ENCODE peak calls at places on chromosome 13, in eight cellular contexts. M, B, A, I, O, W, N and R are unnamed samples.
A peak's percentile ranks its signal among the peaks of the same experiment; 100 is the strongest.

GRCh38 chr13:107373551-107373950 is 805.6 kb upstream of the ARGLU1 start:
- DNase-seq in A (peak; percentile 61), M (no peak), N (no peak), B (peak; percentile 91), I (no peak), W (no peak), O (no peak), R (no peak)

GRCh38 chr13:44508562-44509062 is 67.5 kb downstream of the TSC22D1 start:
- DNase-seq in M (no peak), A (no peak), I (no peak), N (no peak), B (no peak), O (no peak), W (no peak), R (no peak)

GRCh38 chr13:92952161-92952560 is 274.4 kb upstream of the GPC6 start:
- DNase-seq in B (no peak), M (no peak), A (no peak), I (no peak), N (no peak), W (no peak), O (no peak), R (no peak)

GRCh38 chr13:41459754-41460111 is 2.4 kb downstream of the RGCC start:
- DNase-seq in A (no peak), N (no peak), B (no peak), W (no peak), M (no peak), I (no peak), O (no peak), R (no peak)

GRCh38 chr13:101416181-101417042 is at the start of gene NALCN:
- DNase-seq in I (no peak), O (peak; percentile 24), W (no peak), M (no peak), N (no peak), B (peak; percentile 24), A (no peak), R (peak; percentile 31)

GRCh38 chr13:72820156-72820897 is 38.4 kb downstream of the PIBF1 start:
- DNase-seq in W (no peak), N (no peak), B (peak; percentile 80), O (no peak), I (no peak), A (no peak), M (no peak), R (no peak)

GRCh38 chr13:101618440-101619187 is 166.1 kb downstream of the ITGBL1 start:
- DNase-seq in I (no peak), B (no peak), M (no peak), A (no peak), O (no peak), N (no peak), W (no peak), R (no peak)

GRCh38 chr13:109162248-109163051 is 533.0 kb downstream of the MYO16 start:
- DNase-seq in N (no peak), O (no peak), A (no peak), I (no peak), M (no peak), W (no peak), B (no peak), R (no peak)

GRCh38 chr13:91355826-91356710 is 8.6 kb downstream of the MIR17HG start:
- DNase-seq in N (no peak), I (no peak), O (no peak), B (no peak), W (no peak), A (no peak), M (no peak), R (no peak)

GRCh38 chr13:102580552-102581169 is 16.1 kb upstream of the TPP2 start:
- DNase-seq in N (no peak), B (peak; percentile 73), W (no peak), A (no peak), O (peak; percentile 65), M (no peak), I (no peak), R (no peak)

GRCh38 chr13:93270769-93271753 is 44.5 kb downstream of the GPC6 start:
- DNase-seq in A (no peak), O (peak; percentile 22), B (no peak), N (no peak), M (no peak), I (no peak), W (no peak), R (no peak)

GRCh38 chr13:35131471-35131870 is 189.4 kb downstream of the NBEA start:
- DNase-seq in A (no peak), N (no peak), I (no peak), M (no peak), O (no peak), W (no peak), B (no peak), R (no peak)

GRCh38 chr13:40406405-40407138 is 259.9 kb downstream of the FOXO1 start:
- DNase-seq in O (peak; percentile 83), I (no peak), N (no peak), A (no peak), W (no peak), B (peak; percentile 96), M (no peak), R (no peak)

GRCh38 chr13:94595006-94595942 is 678 bp downstream of the TGDS start:
- DNase-seq in A (no peak), O (no peak), B (peak; percentile 32), I (no peak), M (no peak), N (peak; percentile 53), W (peak; percentile 18), R (peak; percentile 21)

GRCh38 chr13:91724591-91724990 is 326.2 kb downstream of the GPC5 start:
- DNase-seq in M (no peak), I (no peak), B (no peak), O (no peak), W (no peak), A (no peak), N (no peak), R (no peak)

GRCh38 chr13:110363009-110363408 is 55.9 kb downstream of the COL4A2 start:
- DNase-seq in B (no peak), N (no peak), O (no peak), M (no peak), W (no peak), A (no peak), I (no peak), R (no peak)

GRCh38 chr13:35695411-35695810 is 218.9 kb upstream of the MAB21L1 start:
- DNase-seq in O (no peak), I (no peak), N (no peak), M (no peak), B (no peak), A (no peak), W (no peak), R (no peak)

GRCh38 chr13:36998624-36999041 is 507 bp downstream of the ALG5 start:
- DNase-seq in A (no peak), I (peak; percentile 9), O (no peak), N (peak; percentile 70), B (no peak), M (peak; percentile 29), W (peak; percentile 4), R (peak; percentile 12)

GRCh38 chr13:112188298-112188610 is 121.3 kb downstream of the SOX1 start:
- DNase-seq in B (no peak), I (no peak), O (no peak), W (no peak), N (no peak), M (no peak), A (no peak), R (no peak)

GRCh38 chr13:74774252-74774651 is 640.0 kb upstream of the KLF12 start:
- DNase-seq in I (no peak), B (peak; percentile 41), M (no peak), W (no peak), A (no peak), O (no peak), N (no peak), R (no peak)

GRCh38 chr13:62250501-62251175 is 835.0 kb upstream of the PCDH20 start:
- DNase-seq in W (no peak), M (no peak), O (no peak), B (no peak), A (no peak), I (no peak), N (no peak), R (no peak)

GRCh38 chr13:60642552-60642951 is 245.5 kb downstream of the TDRD3 start:
- DNase-seq in B (no peak), A (no peak), N (no peak), I (no peak), W (no peak), O (no peak), M (no peak), R (no peak)

GRCh38 chr13:93398167-93398566 is 171.6 kb downstream of the GPC6 start:
- DNase-seq in M (no peak), N (no peak), B (peak; percentile 15), W (no peak), A (no peak), O (no peak), I (no peak), R (no peak)

GRCh38 chr13:52414963-52415362 is 9.0 kb upstream of the THSD1 start:
- DNase-seq in M (no peak), I (no peak), W (no peak), O (peak; percentile 4), N (no peak), B (peak; percentile 84), A (peak; percentile 20), R (no peak)

GRCh38 chr13:47708386-47708785 is 292.7 kb downstream of the SUCLA2 start:
- DNase-seq in A (no peak), N (no peak), W (no peak), B (peak; percentile 46), M (no peak), O (peak; percentile 3), I (no peak), R (no peak)

GRCh38 chr13:94481966-94482365 is 2.5 kb upstream of the DCT start:
- DNase-seq in W (no peak), O (peak; percentile 20), N (no peak), M (no peak), B (peak; percentile 61), I (no peak), A (peak; percentile 4), R (no peak)

GRCh38 chr13:67275351-67275989 is 45.3 kb upstream of the PCDH9 start:
- DNase-seq in W (no peak), N (no peak), I (no peak), O (no peak), B (no peak), M (no peak), A (no peak), R (no peak)

GRCh38 chr13:33228645-33229445 is 56.7 kb downstream of the STARD13 start:
- DNase-seq in W (no peak), N (no peak), B (peak; percentile 78), M (no peak), I (no peak), A (no peak), O (peak; percentile 27), R (no peak)

GRCh38 chr13:99250977-99251825 is 7.0 kb downstream of the GPR18 start:
- DNase-seq in O (no peak), N (no peak), W (no peak), I (no peak), B (no peak), M (no peak), A (no peak), R (no peak)

GRCh38 chr13:29435125-29435911 is 160.2 kb downstream of the SLC7A1 start:
- DNase-seq in M (peak; percentile 27), A (peak; percentile 17), O (no peak), N (no peak), I (no peak), W (no peak), B (peak; percentile 86), R (peak; percentile 10)

GRCh38 chr13:58048670-58049069 is 417.1 kb downstream of the PCDH17 start:
- DNase-seq in B (no peak), A (no peak), I (no peak), N (no peak), M (no peak), W (no peak), O (no peak), R (no peak)